ENCODE peak calls at places on chromosomes 3 and 15, in nine cellular contexts. D is sciatic nerve; V is astrocyte of the spinal cord; X is T1000; N is GM03348; B is AG08396; Q is dermis blood vessel endothelial cell; K is activated effector memory CD4-positive, alpha-beta T cell treated with anti-CD3 and anti-CD28 coated beads, Interleukin-2, amount 50 U/mL, for 16 hours; Z is heart right ventricle. A is an unnamed sample.

GRCh38 chr3:86830566-86830965 is 160.4 kb downstream of the VGLL3 start:
- DNase-seq in D (no peak), V (peak), X (no peak), N (peak), B (no peak), Q (no peak), K (no peak), Z (no peak), A (no peak)

GRCh38 chr3:111668912-111669488 is 73.9 kb upstream of the ZBED2 start:
- DNase-seq in D (no peak), V (peak), X (no peak), N (peak), B (peak), Q (peak), K (no peak), Z (no peak), A (no peak)

GRCh38 chr15:51765751-51766150 is 14.4 kb downstream of the TMOD2 start:
- DNase-seq in D (no peak), V (no peak), X (no peak), N (no peak), B (no peak), Q (no peak), K (no peak), Z (no peak), A (no peak)

GRCh38 chr3:107068980-107069379 is 308.3 kb upstream of the CCDC54 start:
- DNase-seq in D (no peak), V (peak), X (peak), N (peak), B (peak), Q (peak), K (no peak), Z (no peak), A (no peak)

GRCh38 chr3:176514297-176514696 is 683.0 kb downstream of the TBL1XR1 start:
- DNase-seq in D (no peak), V (peak), X (peak), N (peak), B (peak), Q (peak), K (no peak), Z (no peak), A (no peak)

GRCh38 chr3:140167600-140168281 is 232.8 kb downstream of the CLSTN2 start:
- DNase-seq in D (no peak), V (no peak), X (no peak), N (no peak), B (no peak), Q (no peak), K (no peak), Z (no peak), A (no peak)

GRCh38 chr15:58523634-58524033 is 91.8 kb downstream of the LIPC start:
- DNase-seq in D (no peak), V (no peak), X (no peak), N (no peak), B (no peak), Q (no peak), K (peak), Z (no peak), A (no peak)

GRCh38 chr15:75430259-75430658 is 21.2 kb downstream of the SIN3A start:
- DNase-seq in D (no peak), V (no peak), X (no peak), N (no peak), B (no peak), Q (no peak), K (no peak), Z (no peak), A (no peak)

GRCh38 chr3:120435621-120436020 is 15.2 kb downstream of the FSTL1 start:
- DNase-seq in D (no peak), V (peak), X (no peak), N (no peak), B (peak), Q (peak), K (no peak), Z (no peak), A (no peak)

GRCh38 chr15:28911295-28911979 is 25.7 kb downstream of the APBA2 start:
- DNase-seq in D (peak), V (no peak), X (no peak), N (no peak), B (no peak), Q (no peak), K (no peak), Z (no peak), A (no peak)

GRCh38 chr3:194072097-194072428 is 63.9 kb upstream of the HES1 start:
- DNase-seq in D (no peak), V (peak), X (no peak), N (no peak), B (no peak), Q (no peak), K (no peak), Z (no peak), A (no peak)

GRCh38 chr15:74505837-74506514 is 35.0 kb upstream of the ARID3B start:
- DNase-seq in D (no peak), V (no peak), X (no peak), N (peak), B (no peak), Q (peak), K (no peak), Z (no peak), A (no peak)

GRCh38 chr3:4418156-4418555 is 48.9 kb downstream of the SUMF1 start:
- DNase-seq in D (no peak), V (no peak), X (no peak), N (no peak), B (no peak), Q (no peak), K (no peak), Z (no peak), A (no peak)

A was measured in effector CD4-positive, alpha-beta T cell.